ENCODE peak calls at places on chromosomes 1 and 21, in four cellular contexts. One of them, this sample, is unnamed.
A peak's percentile ranks its signal among the peaks of the same experiment; 100 is the strongest.

GRCh38 chr1:178518894-178519293 is 6.0 kb downstream of the TEX35 start:
- DNase-seq in GM12878: no peak
- DNase-seq in H1: no peak
- DNase-seq in K562: no peak
- DNase-seq in this sample: no peak

GRCh38 chr1:227946624-227947424 is 908 bp downstream of the WNT9A start:
- DNase-seq in K562: peak; percentile 92
- DNase-seq in H1: peak; percentile 92
- DNase-seq in GM12878: no peak
- DNase-seq in this sample: peak; percentile 72

GRCh38 chr21:42521805-42522204 is 8.2 kb downstream of the SLC37A1 start:
- DNase-seq in GM12878: no peak
- DNase-seq in K562: no peak
- DNase-seq in H1: no peak
- DNase-seq in this sample: no peak

GRCh38 chr21:41207401-41208388 is 39.7 kb downstream of the BACE2 start:
- DNase-seq in H1: no peak
- DNase-seq in GM12878: no peak
- DNase-seq in K562: no peak
- DNase-seq in this sample: no peak

GRCh38 chr1:44423706-44424546 is 18.9 kb downstream of the RNF220 start:
- DNase-seq in GM12878: no peak
- DNase-seq in H1: no peak
- DNase-seq in K562: no peak
- DNase-seq in this sample: no peak

GRCh38 chr1:37261129-37261528 is 213.3 kb upstream of the ZC3H12A start:
- DNase-seq in GM12878: no peak
- DNase-seq in H1: no peak
- DNase-seq in K562: no peak
- DNase-seq in this sample: no peak

GRCh38 chr21:31667639-31668038 is 8.1 kb downstream of the SOD1 start:
- DNase-seq in GM12878: no peak
- DNase-seq in H1: no peak
- DNase-seq in K562: no peak
- DNase-seq in this sample: no peak

GRCh38 chr1:60149254-60149653 is 75.7 kb upstream of the C1orf87 start:
- DNase-seq in GM12878: no peak
- DNase-seq in H1: no peak
- DNase-seq in K562: no peak
- DNase-seq in this sample: no peak

GRCh38 chr1:231126181-231126580 is 35.7 kb upstream of the TRIM67 start:
- DNase-seq in H1: no peak
- DNase-seq in K562: no peak
- DNase-seq in GM12878: no peak
- DNase-seq in this sample: no peak

GRCh38 chr1:84780000-84780716 is 89.9 kb upstream of the SSX2IP start:
- DNase-seq in K562: no peak
- DNase-seq in H1: no peak
- DNase-seq in GM12878: no peak
- DNase-seq in this sample: no peak

GRCh38 chr1:92484472-92485373 is 2.0 kb downstream of the GFI1 start:
- DNase-seq in K562: peak; percentile 15
- DNase-seq in H1: peak; percentile 79
- DNase-seq in GM12878: no peak
- DNase-seq in this sample: no peak

GRCh38 chr1:66583021-66583420 is 49.1 kb downstream of the SGIP1 start:
- DNase-seq in GM12878: no peak
- DNase-seq in H1: no peak
- DNase-seq in K562: no peak
- DNase-seq in this sample: no peak

GRCh38 chr1:223844962-223845809 is 561 bp downstream of the TP53BP2 start:
- DNase-seq in GM12878: no peak
- DNase-seq in H1: no peak
- DNase-seq in K562: no peak
- DNase-seq in this sample: no peak

GRCh38 chr1:17239420-17239819 is 9.5 kb upstream of the PADI3 start:
- DNase-seq in H1: peak; percentile 84
- DNase-seq in GM12878: peak; percentile 32
- DNase-seq in K562: peak; percentile 84
- DNase-seq in this sample: peak; percentile 98

GRCh38 chr21:45726438-45726837 is 82.9 kb downstream of the PCBP3 start:
- DNase-seq in GM12878: no peak
- DNase-seq in H1: no peak
- DNase-seq in K562: no peak
- DNase-seq in this sample: no peak

GRCh38 chr1:64006276-64007051 is 197.0 kb upstream of the UBE2U start:
- DNase-seq in GM12878: no peak
- DNase-seq in H1: no peak
- DNase-seq in K562: no peak
- DNase-seq in this sample: peak; percentile 19

GRCh38 chr1:113199718-113200455 is 126.9 kb downstream of the LRIG2 start:
- DNase-seq in K562: no peak
- DNase-seq in H1: no peak
- DNase-seq in GM12878: no peak
- DNase-seq in this sample: no peak

GRCh38 chr1:115565789-115566188 is 76.0 kb upstream of the VANGL1 start:
- DNase-seq in H1: no peak
- DNase-seq in GM12878: no peak
- DNase-seq in K562: no peak
- DNase-seq in this sample: no peak

GRCh38 chr1:240765732-240766363 is 153.9 kb upstream of the GREM2 start:
- DNase-seq in K562: no peak
- DNase-seq in H1: no peak
- DNase-seq in GM12878: no peak
- DNase-seq in this sample: no peak

GRCh38 chr1:11906870-11907269 is 19.4 kb downstream of the KIAA2013 start:
- DNase-seq in H1: no peak
- DNase-seq in GM12878: no peak
- DNase-seq in K562: no peak
- DNase-seq in this sample: no peak

GRCh38 chr1:95438213-95438948 is 204.4 kb downstream of the RWDD3 start:
- DNase-seq in GM12878: no peak
- DNase-seq in H1: no peak
- DNase-seq in K562: no peak
- DNase-seq in this sample: no peak

GRCh38 chr1:240190881-240191385 is 99.2 kb downstream of the FMN2 start:
- DNase-seq in K562: no peak
- DNase-seq in GM12878: no peak
- DNase-seq in H1: no peak
- DNase-seq in this sample: no peak

GRCh38 chr21:29504751-29505321 is 206.1 kb downstream of the BACH1 start:
- DNase-seq in K562: no peak
- DNase-seq in GM12878: no peak
- DNase-seq in H1: no peak
- DNase-seq in this sample: no peak

DNA sequence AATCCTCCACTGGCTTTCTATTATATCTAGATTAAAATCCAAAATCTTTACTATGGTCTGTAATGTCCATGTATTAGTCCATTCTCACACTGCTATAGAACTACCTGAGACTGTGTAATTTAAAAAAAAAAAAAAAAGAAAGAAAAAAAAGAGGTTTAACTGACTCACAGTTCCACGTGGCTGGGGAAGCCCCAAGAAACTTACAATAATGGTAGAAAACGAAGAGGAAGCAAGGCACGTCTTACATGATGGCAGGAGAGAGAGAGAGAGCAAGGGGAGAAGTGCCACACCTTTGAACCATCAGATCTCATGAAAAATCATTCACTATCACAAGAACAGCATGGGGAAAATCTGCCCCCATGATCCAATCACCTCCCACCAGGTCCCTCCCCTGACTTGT is 92.6 kb downstream of the EIF4G3 start:
- DNase-seq in H1: no peak
- DNase-seq in GM12878: no peak
- DNase-seq in K562: no peak
- DNase-seq in this sample: no peak
- TF ChIP-seq YY1 in H1: no peak
- TF ChIP-seq YY1 in GM12878: no peak
- TF ChIP-seq YY1 in K562: no peak
- TF ChIP-seq YY1 in this sample: no peak

DNA sequence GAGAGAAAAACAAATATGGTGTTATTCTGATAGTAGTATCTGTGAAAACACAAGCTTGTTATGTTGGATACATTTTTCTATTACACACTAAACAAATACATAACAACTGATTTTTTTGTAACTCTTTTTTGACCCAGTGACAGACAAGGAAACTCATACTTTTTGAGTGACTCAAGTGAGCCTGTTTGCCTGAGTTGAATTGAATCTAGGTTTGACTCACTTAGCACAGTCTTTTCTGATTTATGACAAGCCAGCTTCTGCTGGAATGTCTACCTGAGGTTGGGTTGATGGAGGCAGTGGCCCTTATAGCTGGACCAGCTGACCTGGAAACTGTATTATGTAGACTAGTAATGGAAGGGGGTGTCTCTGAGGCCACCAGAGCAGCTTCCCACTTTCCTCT is 4.3 kb upstream of the CLCA4 start:
- DNase-seq in K562: no peak
- DNase-seq in GM12878: no peak
- DNase-seq in H1: no peak
- DNase-seq in this sample: no peak
- TF ChIP-seq SIN3A in K562: no peak
- TF ChIP-seq SIN3A in GM12878: no peak
- TF ChIP-seq SIN3A in H1: no peak
- TF ChIP-seq SIN3A in this sample: no peak

GRCh38 chr1:236766506-236766905 is 28.6 kb upstream of the MTR start:
- DNase-seq in GM12878: no peak
- DNase-seq in K562: no peak
- DNase-seq in H1: no peak
- DNase-seq in this sample: no peak
- TF ChIP-seq EGR1 in GM12878: no peak
- TF ChIP-seq EGR1 in K562: no peak
- TF ChIP-seq EGR1 in H1: no peak
- TF ChIP-seq EGR1 in this sample: no peak

DNA sequence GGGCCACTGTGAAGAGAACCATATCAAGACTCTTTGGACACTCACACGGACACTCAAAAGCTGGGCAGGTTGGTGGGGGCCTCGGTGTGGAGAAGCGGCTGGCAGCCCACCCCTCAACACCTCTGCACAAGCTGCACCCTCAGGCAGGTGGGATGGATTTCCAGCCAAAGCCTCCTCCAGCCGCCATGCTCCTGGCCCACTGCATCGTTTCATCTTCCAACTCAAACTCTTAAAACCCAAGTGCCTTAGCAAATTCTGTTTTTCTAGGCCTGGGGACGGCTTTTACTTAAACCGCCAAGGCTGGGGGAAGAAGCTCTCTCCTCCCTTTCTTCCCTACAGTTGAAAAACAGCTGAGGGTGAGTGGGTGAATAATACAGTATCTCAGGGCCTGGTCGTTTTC is 36.4 kb upstream of the TDRD10 start:
- DNase-seq in K562: no peak
- DNase-seq in H1: no peak
- DNase-seq in GM12878: no peak
- DNase-seq in this sample: no peak
- TF ChIP-seq YY1 in K562: no peak
- TF ChIP-seq YY1 in H1: no peak
- TF ChIP-seq YY1 in GM12878: no peak
- TF ChIP-seq YY1 in this sample: no peak